ENCODE peak calls at places on chromosomes 5 and 9, in four cellular contexts. A, P, D and L are unnamed samples.

GRCh38 chr5:81017320-81017719 is 57.2 kb downstream of the RASGRF2 start:
- DNase-seq in A (no peak), P (no peak), D (no peak), L (no peak)

GRCh38 chr5:66958984-66959641 is 237.5 kb downstream of the CD180 start:
- DNase-seq in A (no peak), P (peak), D (peak), L (peak)

GRCh38 chr5:1919750-1920149 is 37.0 kb upstream of the IRX4 start:
- DNase-seq in A (no peak), P (no peak), D (no peak), L (no peak)

GRCh38 chr9:38393128-38393809 is 767 bp downstream of the ALDH1B1 start:
- DNase-seq in A (no peak), P (no peak), D (no peak), L (no peak)

GRCh38 chr5:168992687-168993086 is 308.3 kb downstream of the SLIT3 start:
- DNase-seq in A (no peak), P (peak), D (no peak), L (no peak)

GRCh38 chr9:122126340-122127333 is 32.9 kb downstream of the NDUFA8 start:
- DNase-seq in A (no peak), P (no peak), D (peak), L (no peak)

GRCh38 chr5:53381-54174 is 38.4 kb upstream of the PLEKHG4B start:
- DNase-seq in A (peak), P (peak), D (peak), L (peak)

GRCh38 chr9:122562134-122562760 is 9.3 kb downstream of the OR1N2 start:
- DNase-seq in A (no peak), P (no peak), D (no peak), L (no peak)

GRCh38 chr5:6583049-6583880 is 49.6 kb downstream of the NSUN2 start:
- DNase-seq in A (peak), P (peak), D (no peak), L (peak)

GRCh38 chr9:134373269-134373668 is 47.0 kb downstream of the RXRA start:
- DNase-seq in A (no peak), P (no peak), D (no peak), L (no peak)

GRCh38 chr5:140299056-140299455 is 3.8 kb downstream of the PFDN1 start:
- DNase-seq in A (no peak), P (no peak), D (no peak), L (no peak)

GRCh38 chr5:158393457-158393856 is 534.5 kb upstream of the CLINT1 start:
- DNase-seq in A (no peak), P (no peak), D (no peak), L (no peak)

GRCh38 chr5:16596541-16596940 is 20.3 kb downstream of the RETREG1 start:
- DNase-seq in A (no peak), P (no peak), D (peak), L (no peak)

GRCh38 chr5:9544502-9545300 is 1.2 kb downstream of the SEMA5A start:
- DNase-seq in A (peak), P (peak), D (peak), L (peak)

GRCh38 chr9:109507421-109507838 is 9.3 kb upstream of the PTPN3 start:
- DNase-seq in A (no peak), P (no peak), D (peak), L (no peak)

GRCh38 chr9:123349691-123350480 is 6.1 kb upstream of the CRB2 start:
- DNase-seq in A (peak), P (peak), D (peak), L (peak)

GRCh38 chr5:63555874-63556273 is 406.4 kb downstream of the HTR1A start:
- DNase-seq in A (no peak), P (no peak), D (no peak), L (no peak)

GRCh38 chr5:2375796-2376195 is 375.7 kb downstream of the IRX2 start:
- DNase-seq in A (no peak), P (no peak), D (no peak), L (no peak)

GRCh38 chr9:134355561-134356278 is 29.5 kb downstream of the RXRA start:
- DNase-seq in A (peak), P (peak), D (no peak), L (no peak)

DNA sequence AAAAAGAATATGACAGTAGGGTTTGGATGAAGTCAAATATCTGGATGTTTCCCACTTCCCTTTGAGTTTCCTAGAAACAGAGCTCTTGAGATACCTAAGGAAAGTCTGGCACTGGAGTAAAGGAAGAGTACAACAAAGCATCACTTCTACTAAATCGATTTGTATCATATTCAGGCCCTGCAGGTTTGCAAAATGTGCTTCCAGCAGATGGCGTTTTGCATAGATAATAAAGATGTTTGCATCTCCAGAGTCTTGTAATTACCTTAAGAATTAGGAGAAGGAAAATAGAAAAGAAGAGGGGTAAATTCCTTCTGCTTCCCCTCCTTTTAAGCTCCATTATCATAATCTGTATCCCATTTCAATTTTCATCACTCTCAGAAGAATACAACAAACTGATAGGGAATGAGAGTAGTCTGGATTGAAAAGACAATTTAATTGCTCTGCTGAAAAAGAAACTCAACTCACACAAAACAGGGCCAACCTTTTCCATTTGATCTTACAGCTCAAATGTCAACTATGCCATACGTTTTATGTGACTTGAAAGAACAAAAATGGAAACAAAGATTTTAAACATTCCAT is 380.4 kb downstream of the PTPRD start:
- DNase-seq in A (no peak), P (no peak), D (peak), L (no peak)
- TF ChIP-seq CTCF in A (no peak), P (peak), D (peak), L (peak)

DNA sequence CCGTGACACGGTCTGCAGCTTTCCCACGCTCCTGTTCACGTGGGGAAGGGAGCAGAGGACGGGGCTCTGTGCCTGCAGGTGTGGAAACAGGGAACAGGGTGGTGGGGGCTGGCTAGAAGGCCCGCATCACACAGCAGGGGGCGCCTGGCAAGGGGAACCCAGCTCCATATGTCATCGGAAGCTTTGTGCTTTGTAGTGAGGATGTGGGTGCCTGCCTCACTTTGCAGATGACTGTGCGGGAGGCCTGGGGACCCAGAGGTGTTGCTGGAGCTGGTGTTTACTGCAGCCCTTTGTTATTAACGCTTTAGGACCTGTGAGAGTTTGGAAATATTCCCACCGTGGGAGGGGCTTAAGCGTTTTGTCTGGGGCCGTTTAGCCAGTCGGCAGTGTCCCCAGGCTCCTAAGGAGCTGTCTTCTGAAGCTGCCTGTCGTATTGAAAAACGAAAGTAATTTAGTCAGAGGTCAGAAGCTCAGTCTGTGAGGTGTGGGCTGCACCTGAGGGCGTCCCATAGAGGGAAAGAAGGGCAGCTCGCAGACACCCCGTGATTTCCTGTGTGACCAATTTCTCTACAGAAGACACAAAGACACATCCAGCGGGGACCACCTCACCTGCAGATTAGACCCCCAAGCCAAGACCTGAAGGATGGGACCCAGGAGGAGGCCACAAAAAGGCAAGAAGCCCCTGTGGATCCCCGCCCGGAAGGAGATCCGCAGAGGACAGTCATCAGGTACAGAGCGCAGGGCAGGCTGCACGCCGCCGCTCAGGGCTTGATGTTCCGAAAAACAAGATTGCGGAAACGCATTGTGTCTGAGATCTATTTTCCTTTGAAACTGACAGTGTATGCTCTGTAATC is 9.1 kb downstream of the MAN1B1 start:
- DNase-seq in A (no peak), P (no peak), D (no peak), L (no peak)
- TF ChIP-seq CTCF in A (no peak), P (peak), D (peak), L (no peak)

GRCh38 chr5:165876538-165876937 is 2371.1 kb downstream of the MAT2B start:
- DNase-seq in A (no peak), P (no peak), D (no peak), L (no peak)

GRCh38 chr5:165882099-165882498 is 2376.7 kb downstream of the MAT2B start:
- DNase-seq in A (no peak), P (no peak), D (no peak), L (no peak)

GRCh38 chr5:165877475-165877874 is 2372.1 kb downstream of the MAT2B start:
- DNase-seq in A (no peak), P (no peak), D (no peak), L (no peak)

GRCh38 chr5:165887147-165887546 is 2381.7 kb downstream of the MAT2B start:
- DNase-seq in A (no peak), P (no peak), D (no peak), L (no peak)

GRCh38 chr5:165881259-165881658 is 2375.8 kb downstream of the MAT2B start:
- DNase-seq in A (peak), P (peak), D (no peak), L (no peak)
- TF ChIP-seq CTCF in A (no peak), P (no peak), D (no peak), L (peak)

GRCh38 chr5:120093178-120093577 is 370.9 kb upstream of the PRR16 start:
- DNase-seq in A (no peak), P (no peak), D (no peak), L (no peak)
- TF ChIP-seq CTCF in A (no peak), P (no peak), D (no peak), L (no peak)

GRCh38 chr9:131608469-131609115 is 63.3 kb downstream of the PRRT1B start:
- DNase-seq in A (peak), P (peak), D (peak), L (no peak)

GRCh38 chr9:131612851-131613250 is 67.5 kb downstream of the PRRT1B start:
- DNase-seq in A (no peak), P (no peak), D (no peak), L (no peak)

GRCh38 chr9:131609116-131609830 is 64.0 kb downstream of the PRRT1B start:
- DNase-seq in A (no peak), P (no peak), D (peak), L (no peak)

GRCh38 chr9:131611586-131611985 is 66.3 kb downstream of the PRRT1B start:
- DNase-seq in A (no peak), P (no peak), D (no peak), L (no peak)

GRCh38 chr9:131610231-131610761 is 65.0 kb downstream of the PRRT1B start:
- DNase-seq in A (no peak), P (no peak), D (peak), L (no peak)
- TF ChIP-seq CTCF in A (no peak), P (no peak), D (no peak), L (no peak)

DNA sequence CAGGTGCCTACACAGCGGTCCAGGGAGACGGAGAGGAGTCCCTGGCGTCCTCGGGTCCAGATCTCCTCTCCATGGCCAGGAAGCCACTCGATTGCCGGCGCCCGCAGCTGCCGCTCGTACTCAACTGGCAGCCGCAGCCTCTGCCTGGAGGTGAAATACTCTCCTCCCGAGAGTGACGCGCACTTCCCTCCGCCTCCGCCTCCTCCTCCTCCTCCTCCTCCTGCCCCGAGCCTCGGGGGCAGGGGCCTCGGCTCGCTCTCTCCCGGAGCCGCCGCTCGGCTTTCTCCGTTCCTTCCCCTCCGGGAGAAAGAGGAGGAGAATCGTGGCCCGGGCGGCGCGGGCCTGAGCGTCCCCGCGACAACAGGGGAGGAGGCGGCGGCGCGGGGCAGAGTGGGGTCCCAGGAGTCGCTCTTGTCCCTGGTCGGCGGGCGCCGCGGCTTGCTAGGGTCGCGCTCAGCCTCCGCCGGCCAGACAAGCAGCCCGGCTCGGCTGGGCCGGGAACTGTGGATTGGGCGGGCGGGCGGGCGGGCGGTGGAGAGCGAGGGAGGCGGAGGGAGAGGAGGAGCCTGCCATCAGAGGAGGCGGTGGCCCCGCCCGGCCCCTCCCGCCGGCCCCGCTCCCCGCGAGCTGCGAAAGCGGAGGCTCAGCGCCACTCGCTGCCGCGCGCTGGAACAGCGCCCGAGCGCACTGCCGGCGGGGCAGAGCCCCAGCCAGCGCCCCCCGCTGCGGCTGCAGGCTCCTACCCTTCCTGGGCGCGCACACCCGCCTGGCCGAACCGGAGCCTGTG is at the start of gene CEMIP2:
- DNase-seq in A (peak), P (peak), D (peak), L (peak)
- TF ChIP-seq CTCF in A (no peak), P (peak), D (peak), L (peak)

DNA sequence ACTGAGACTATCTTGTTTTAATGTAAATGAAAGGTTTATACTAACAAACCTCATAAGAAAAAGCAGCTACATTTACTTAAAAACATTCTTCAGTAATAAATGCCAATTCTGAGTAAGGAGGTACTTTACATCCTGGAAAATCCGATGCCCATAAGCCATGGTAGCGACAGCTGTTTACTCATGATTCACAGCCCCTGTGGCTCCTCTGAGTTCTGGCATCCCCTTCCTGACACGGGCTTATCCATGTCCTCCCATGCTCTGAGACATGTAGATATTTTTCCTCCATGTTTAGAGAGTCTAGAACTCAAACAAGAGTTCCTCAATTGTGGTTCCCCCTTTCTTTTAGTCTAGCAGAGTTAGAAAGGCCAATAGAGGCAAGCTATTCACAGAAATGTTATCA is 63.1 kb upstream of the DEPDC1B start:
- DNase-seq in A (no peak), P (no peak), D (no peak), L (no peak)
- TF ChIP-seq CTCF in A (no peak), P (no peak), D (no peak), L (no peak)

GRCh38 chr5:142630927-142631539 is 54.9 kb downstream of the FGF1 start:
- DNase-seq in A (no peak), P (no peak), D (no peak), L (no peak)
- TF ChIP-seq CTCF in A (no peak), P (no peak), D (no peak), L (no peak)

DNA sequence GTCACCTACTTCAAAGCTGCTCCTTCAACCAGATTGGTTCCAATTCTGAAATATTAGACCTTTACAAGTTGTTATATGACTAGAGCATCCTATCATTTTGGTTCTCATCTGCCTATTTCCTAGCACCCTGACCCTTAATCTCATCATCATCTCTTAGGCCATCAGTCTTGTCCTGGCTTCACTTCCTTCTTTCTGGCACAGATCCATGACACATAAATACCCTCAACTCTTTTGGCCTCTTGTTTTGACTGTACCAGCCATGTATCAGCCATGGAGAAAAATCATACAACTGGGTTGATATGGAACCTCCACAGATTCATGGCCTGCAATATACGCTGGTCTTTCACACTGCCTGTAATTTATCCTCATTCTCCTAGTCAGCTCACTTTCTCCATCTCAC is 123.1 kb upstream of the FBXL17 start:
- DNase-seq in A (no peak), P (no peak), D (no peak), L (no peak)
- TF ChIP-seq CTCF in A (no peak), P (no peak), D (no peak), L (no peak)